ENCODE peak calls at places on chromosomes 13 and 19, in ten cellular contexts. U, J, Z, T, W, Y, S, L, P and D are unnamed samples.

GRCh38 chr13:52933547-52934167 is 85.2 kb upstream of the PCDH8 start:
- DNase-seq in J (no peak), L (no peak), U (no peak), S (no peak), P (no peak), W (no peak), Z (no peak), Y (no peak), T (no peak), D (no peak)

GRCh38 chr19:54041969-54042606 is 21.6 kb downstream of the VSTM1 start:
- DNase-seq in U (no peak), W (no peak), Y (no peak), Z (no peak), P (no peak), J (no peak), T (no peak), S (no peak), L (no peak), D (no peak)

GRCh38 chr13:36344173-36344572 is 2.0 kb downstream of the SPART start:
- DNase-seq in Y (no peak), P (no peak), W (no peak), S (no peak), Z (no peak), J (no peak), T (no peak), U (peak), L (no peak), D (peak)

GRCh38 chr19:17963936-17964691 is 2.8 kb upstream of the KCNN1 start:
- DNase-seq in U (no peak), J (no peak), S (no peak), W (no peak), T (no peak), P (no peak), Z (no peak), Y (no peak), L (no peak), D (no peak)

GRCh38 chr13:31773538-31773937 is 34.2 kb downstream of the RXFP2 start:
- DNase-seq in L (no peak), T (no peak), S (no peak), Y (no peak), J (no peak), U (peak), W (peak), Z (no peak), P (no peak), D (peak)

GRCh38 chr13:26022538-26023292 is 29.1 kb downstream of the SHISA2 start:
- DNase-seq in J (peak), T (peak), L (no peak), W (peak), P (peak), S (no peak), U (peak), Z (no peak), Y (no peak), D (peak)

GRCh38 chr19:48963371-48964204 is 1.5 kb upstream of the FTL start:
- DNase-seq in L (peak), U (peak), J (no peak), Y (no peak), Z (no peak), P (peak), W (no peak), T (peak), S (peak), D (peak)

GRCh38 chr13:76440568-76440967 is 445.6 kb downstream of the KCTD12 start:
- DNase-seq in U (no peak), Z (no peak), T (no peak), J (no peak), Y (no peak), S (no peak), W (no peak), L (no peak), P (no peak), D (no peak)

GRCh38 chr13:51235756-51236564 is 13.8 kb downstream of the FAM124A start:
- DNase-seq in S (no peak), U (no peak), Z (no peak), T (no peak), J (no peak), L (no peak), P (no peak), W (no peak), Y (peak), D (no peak)

GRCh38 chr13:42497798-42498197 is 76.2 kb upstream of the TNFSF11 start:
- DNase-seq in T (peak), S (no peak), Y (no peak), U (peak), P (no peak), J (no peak), W (no peak), L (peak), Z (no peak), D (peak)

GRCh38 chr19:55353803-55354697 is 469 bp downstream of the COX6B2 start:
- DNase-seq in S (peak), W (no peak), L (peak), J (no peak), Z (peak), T (peak), U (peak), Y (no peak), P (peak), D (peak)

GRCh38 chr19:56727731-56728130 is 56.2 kb upstream of the ZNF835 start:
- DNase-seq in Z (no peak), W (no peak), U (no peak), J (no peak), L (no peak), S (no peak), Y (no peak), T (no peak), P (no peak), D (no peak)

GRCh38 chr19:41699231-41699967 is 9.0 kb upstream of the CEACAM5 start:
- DNase-seq in Z (no peak), S (no peak), T (no peak), Y (no peak), W (no peak), J (no peak), L (no peak), P (no peak), U (no peak), D (no peak)